ENCODE peak calls at places on chromosomes 6 and 20, in ten cellular contexts. H, E, A, T, F, C, S, D, Y and I are unnamed samples.

GRCh38 chr6:25312034-25312620 is 33.0 kb downstream of the CARMIL1 start:
- DNase-seq in C (no peak), H (no peak), A (no peak), E (peak), S (no peak), F (no peak), D (no peak), Y (no peak), T (no peak), I (no peak)

GRCh38 chr6:73264446-73264845 is 1.4 kb upstream of the KHDC1 start:
- DNase-seq in C (no peak), S (no peak), D (no peak), F (no peak), T (no peak), E (no peak), Y (peak), H (peak), A (no peak), I (no peak)

GRCh38 chr6:51350308-51350904 is 531.7 kb downstream of the TFAP2B start:
- DNase-seq in F (no peak), A (no peak), S (no peak), T (no peak), D (no peak), E (no peak), C (no peak), Y (peak), H (no peak), I (peak)

GRCh38 chr20:19510626-19511025 is 247.4 kb upstream of the RIN2 start:
- DNase-seq in E (no peak), D (no peak), T (no peak), C (no peak), Y (no peak), F (no peak), S (no peak), A (no peak), H (no peak), I (no peak)

GRCh38 chr6:36025260-36025931 is 955 bp upstream of the SLC26A8 start:
- DNase-seq in E (peak), T (no peak), S (no peak), D (no peak), H (no peak), F (no peak), A (no peak), C (no peak), Y (no peak), I (no peak)

GRCh38 chr20:10731190-10731955 is 57.6 kb upstream of the JAG1 start:
- DNase-seq in H (no peak), T (no peak), C (no peak), F (peak), S (no peak), Y (no peak), E (peak), A (no peak), D (no peak), I (peak)

GRCh38 chr6:152587473-152587872 is 49.7 kb downstream of the SYNE1 start:
- DNase-seq in Y (no peak), D (no peak), T (no peak), A (no peak), E (no peak), C (no peak), H (no peak), F (no peak), S (no peak), I (no peak)

GRCh38 chr6:76275746-76276145 is 203.3 kb upstream of the IMPG1 start:
- DNase-seq in Y (no peak), E (no peak), A (no peak), C (no peak), H (no peak), F (no peak), T (no peak), D (no peak), S (no peak), I (no peak)

GRCh38 chr20:63969851-63970713 is at the start of gene ZNF512B:
- DNase-seq in Y (peak), D (peak), S (peak), C (peak), A (peak), H (peak), T (peak), F (no peak), E (no peak), I (no peak)

GRCh38 chr20:57089701-57090144 is 176.7 kb downstream of the BMP7 start:
- DNase-seq in C (peak), T (peak), S (peak), D (peak), Y (peak), A (peak), E (no peak), F (peak), H (peak), I (peak)

GRCh38 chr6:49423817-49424216 is 39.2 kb downstream of the MMUT start:
- DNase-seq in T (no peak), D (no peak), E (no peak), H (no peak), A (no peak), S (no peak), C (no peak), F (no peak), Y (peak), I (no peak)

GRCh38 chr6:168530653-168531071 is 89.7 kb downstream of the SMOC2 start:
- DNase-seq in H (no peak), S (no peak), F (no peak), Y (no peak), C (no peak), E (no peak), A (peak), D (no peak), T (no peak), I (no peak)

GRCh38 chr20:46021361-46022359 is 7.4 kb upstream of the SLC12A5 start:
- DNase-seq in F (peak), C (peak), E (no peak), T (peak), S (peak), Y (peak), A (no peak), D (no peak), H (peak), I (no peak)

GRCh38 chr20:19328676-19329075 is 116.2 kb downstream of the SLC24A3 start:
- DNase-seq in Y (no peak), F (no peak), T (no peak), D (no peak), S (no peak), H (no peak), A (no peak), E (no peak), C (no peak), I (no peak)

GRCh38 chr20:37615507-37616425 is 78.1 kb upstream of the CTNNBL1 start:
- DNase-seq in A (no peak), F (no peak), H (peak), E (peak), T (no peak), C (peak), S (peak), Y (peak), D (peak), I (no peak)

GRCh38 chr20:22462975-22463914 is 121.1 kb downstream of the FOXA2 start:
- DNase-seq in Y (no peak), S (no peak), A (no peak), D (no peak), E (no peak), T (no peak), H (no peak), F (no peak), C (no peak), I (no peak)

GRCh38 chr6:116266803-116267202 is 12.9 kb downstream of the TSPYL1 start:
- DNase-seq in S (no peak), F (no peak), E (no peak), Y (no peak), C (no peak), H (no peak), T (no peak), A (no peak), D (no peak), I (no peak)

GRCh38 chr6:25652007-25652515 is at the start of gene SCGN:
- DNase-seq in E (peak), D (no peak), C (no peak), Y (peak), T (peak), H (peak), A (peak), S (peak), F (no peak), I (peak)

GRCh38 chr6:83127976-83128375 is 60.5 kb downstream of the DOP1A start:
- DNase-seq in F (no peak), T (no peak), C (no peak), H (no peak), D (no peak), A (no peak), Y (no peak), S (no peak), E (no peak), I (no peak)